ENCODE peak calls at places on chromosomes 12 and 14, in seven cellular contexts. V is HCT116, W is tibial artery, T is thoracic aorta, U is IMR-90, J is aorta, Y is left ventricle myocardium inferior. C is an unnamed sample. For H3K36me3, the result is how much of the 10 kb centered on the place peaks cover.

GRCh38 chr12:12646483-12647072 is 34.9 kb downstream of the CREBL2 start:
- DNase-seq in V (no peak), Y (no peak), U (no peak), T (no peak), J (no peak), W (no peak), C (no peak)

GRCh38 chr14:56659964-56660551 is 80.5 kb downstream of the TMEM260 start:
- DNase-seq in U (peak), Y (no peak), W (no peak), V (peak), T (no peak), J (no peak), C (no peak)

GRCh38 chr12:64456119-64456518 is 4.2 kb downstream of the TBK1 start:
- DNase-seq in J (no peak), T (no peak), V (no peak), W (no peak), Y (no peak), U (no peak), C (no peak)

GRCh38 chr12:64894827-64895475 is 70.5 kb downstream of the TBC1D30 start:
- DNase-seq in T (no peak), Y (no peak), J (no peak), W (no peak), V (no peak), U (peak), C (no peak)

GRCh38 chr12:77894548-77894947 is 63.9 kb downstream of the NAV3 start:
- DNase-seq in W (no peak), J (no peak), Y (no peak), U (no peak), T (no peak), V (no peak), C (no peak)

GRCh38 chr14:103058209-103059055 is 1.1 kb upstream of the CDC42BPB start:
- DNase-seq in V (no peak), T (no peak), J (no peak), W (peak), Y (no peak), U (peak), C (no peak)

GRCh38 chr12:4089147-4089606 is 184.4 kb upstream of the CCND2 start:
- DNase-seq in U (no peak), V (no peak), J (no peak), T (no peak), W (no peak), Y (no peak), C (no peak)

GRCh38 chr12:25557830-25558436 is 4.8 kb upstream of the LMNTD1 start:
- DNase-seq in T (no peak), U (peak), W (no peak), V (peak), Y (no peak), J (no peak), C (no peak)

GRCh38 chr12:57815177-57816000 is 3.1 kb downstream of the AVIL start:
- DNase-seq in Y (no peak), W (peak), J (no peak), V (no peak), T (no peak), U (no peak), C (no peak)

GRCh38 chr14:34650786-34651584 is 21.0 kb upstream of the SNX6 start:
- DNase-seq in V (peak), J (peak), Y (no peak), W (no peak), T (no peak), U (peak), C (no peak)

GRCh38 chr14:77212933-77213656 is 31.5 kb downstream of the TMEM63C start:
- DNase-seq in T (no peak), J (no peak), V (peak), W (no peak), Y (no peak), U (no peak), C (no peak)

GRCh38 chr14:100376751-100377171 is 53.6 kb downstream of the SLC25A47 start:
- DNase-seq in T (no peak), U (peak), Y (no peak), J (no peak), W (no peak), V (no peak), C (no peak)

GRCh38 chr12:115519359-115519758 is 758.1 kb downstream of the MED13L start:
- DNase-seq in T (no peak), V (no peak), Y (no peak), J (no peak), W (no peak), U (no peak), C (no peak)

GRCh38 chr14:35438910-35439713 is 34.6 kb upstream of the NFKBIA start:
- DNase-seq in W (no peak), J (no peak), T (no peak), U (no peak), V (peak), Y (no peak), C (no peak)

GRCh38 chr14:94143239-94143638 is 13.8 kb upstream of the IFI27L2 start:
- DNase-seq in T (no peak), V (peak), J (no peak), U (no peak), W (no peak), Y (no peak), C (no peak)

GRCh38 chr14:70649803-70650202 is 8.1 kb downstream of the TTC9 start:
- DNase-seq in Y (no peak), J (no peak), W (no peak), T (no peak), U (no peak), V (no peak), C (no peak)

GRCh38 chr14:54453252-54453651 is 12.1 kb upstream of the CNIH1 start:
- DNase-seq in U (no peak), V (no peak), T (no peak), Y (no peak), J (no peak), W (no peak), C (no peak)

GRCh38 chr12:131799195-131799594 is 29.0 kb upstream of the MMP17 start:
- DNase-seq in Y (no peak), J (no peak), W (no peak), T (no peak), V (no peak), U (no peak), C (no peak)

GRCh38 chr12:75364918-75365317 is 26.0 kb upstream of the GLIPR1L2 start:
- DNase-seq in U (peak), V (no peak), T (no peak), Y (no peak), W (no peak), J (no peak), C (no peak)

GRCh38 chr12:27521066-27521465 is 2.9 kb upstream of the PPFIBP1 start:
- DNase-seq in Y (peak), T (no peak), W (no peak), V (no peak), J (peak), U (peak), C (no peak)

GRCh38 chr12:109310247-109311125 is 1.4 kb upstream of the FOXN4 start:
- DNase-seq in T (no peak), U (no peak), J (no peak), Y (no peak), V (no peak), W (no peak), C (no peak)

GRCh38 chr12:20369164-20370000 is 1.0 kb downstream of the PDE3A start:
- DNase-seq in V (no peak), W (peak), Y (peak), T (peak), J (peak), U (peak), C (no peak)

GRCh38 chr12:124381454-124382207 is 86.7 kb downstream of the RFLNA start:
- DNase-seq in V (no peak), J (peak), Y (peak), W (peak), T (peak), U (peak), C (no peak)

GRCh38 chr12:104130760-104131159 is 7.2 kb downstream of the NFYB start:
- DNase-seq in J (no peak), V (no peak), W (no peak), T (no peak), Y (no peak), U (peak), C (no peak)

GRCh38 chr14:54599932-54600331 is 33.0 kb downstream of the SAMD4A start:
- DNase-seq in J (no peak), T (no peak), Y (no peak), W (no peak), U (peak), V (no peak), C (no peak)

GRCh38 chr12:108787539-108787938 is 56.2 kb upstream of the CORO1C start:
- DNase-seq in W (no peak), J (no peak), U (no peak), Y (no peak), T (no peak), V (no peak), C (no peak)

GRCh38 chr12:14868916-14869315 is 16.7 kb downstream of the MGP start:
- DNase-seq in U (peak), Y (no peak), W (no peak), J (no peak), T (no peak), V (no peak), C (no peak)

GRCh38 chr12:66803972-66804371 is 125.1 kb upstream of the GRIP1 start:
- DNase-seq in T (no peak), U (no peak), V (no peak), J (no peak), Y (no peak), W (no peak), C (no peak)

GRCh38 chr12:1966561-1967211 is 37.6 kb downstream of the DCP1B start:
- DNase-seq in J (no peak), V (no peak), W (no peak), T (no peak), U (no peak), Y (no peak), C (no peak)

GRCh38 chr12:14995583-14996425 is 23.0 kb downstream of the PDE6H start:
- DNase-seq in U (peak), Y (no peak), V (peak), J (no peak), T (no peak), W (no peak), C (no peak)

GRCh38 chr14:35213869-35214387 is 78.3 kb upstream of the PSMA6 start:
- DNase-seq in T (no peak), V (no peak), U (peak), J (no peak), W (no peak), Y (no peak), C (no peak)

GRCh38 chr14:39090548-39091111 is 12.4 kb downstream of the SEC23A start:
- DNase-seq in T (no peak), J (no peak), U (no peak), Y (no peak), V (no peak), W (no peak), C (no peak)
- H3K36me3 ChIP-seq in T (under half), J (under half), U (under half), Y (half or more), V (under half), W (half or more), C (under half)

GRCh38 chr12:94204647-94205247 is 56.4 kb downstream of the PLXNC1 start:
- DNase-seq in Y (no peak), V (no peak), U (no peak), T (no peak), J (no peak), W (no peak), C (no peak)

GRCh38 chr12:94202245-94203180 is 54.1 kb downstream of the PLXNC1 start:
- DNase-seq in V (no peak), Y (no peak), T (no peak), U (no peak), J (no peak), W (no peak), C (no peak)

GRCh38 chr12:94203796-94204195 is 55.4 kb downstream of the PLXNC1 start:
- DNase-seq in U (no peak), V (no peak), T (no peak), J (no peak), W (no peak), Y (no peak), C (no peak)

GRCh38 chr12:94200695-94201094 is 52.3 kb downstream of the PLXNC1 start:
- DNase-seq in J (no peak), Y (no peak), T (no peak), W (no peak), U (no peak), V (no peak), C (no peak)

DNA sequence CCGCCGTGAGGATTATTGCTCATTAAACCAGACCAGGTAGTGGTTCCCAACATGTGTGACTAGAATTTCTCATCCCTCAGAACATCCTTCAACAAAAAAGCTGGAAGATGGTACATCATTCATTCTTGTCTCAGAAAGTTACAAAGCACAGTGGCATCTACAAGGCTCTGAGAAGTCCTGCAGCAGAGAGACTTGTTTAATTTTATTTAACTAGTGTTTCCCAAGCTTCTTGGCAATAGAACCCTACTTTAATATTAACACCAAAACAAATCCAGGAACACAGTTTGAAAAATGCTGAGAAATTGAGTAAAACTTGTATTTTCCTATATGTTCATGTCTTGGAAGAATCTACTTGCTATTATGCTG is 54.8 kb downstream of the PLXNC1 start:
- DNase-seq in W (no peak), J (no peak), U (no peak), V (no peak), T (no peak), Y (no peak), C (no peak)
- H3K27ac ChIP-seq in W (no peak), J (no peak), U (no peak), V (no peak), T (no peak), Y (no peak), C (no peak)

DNA sequence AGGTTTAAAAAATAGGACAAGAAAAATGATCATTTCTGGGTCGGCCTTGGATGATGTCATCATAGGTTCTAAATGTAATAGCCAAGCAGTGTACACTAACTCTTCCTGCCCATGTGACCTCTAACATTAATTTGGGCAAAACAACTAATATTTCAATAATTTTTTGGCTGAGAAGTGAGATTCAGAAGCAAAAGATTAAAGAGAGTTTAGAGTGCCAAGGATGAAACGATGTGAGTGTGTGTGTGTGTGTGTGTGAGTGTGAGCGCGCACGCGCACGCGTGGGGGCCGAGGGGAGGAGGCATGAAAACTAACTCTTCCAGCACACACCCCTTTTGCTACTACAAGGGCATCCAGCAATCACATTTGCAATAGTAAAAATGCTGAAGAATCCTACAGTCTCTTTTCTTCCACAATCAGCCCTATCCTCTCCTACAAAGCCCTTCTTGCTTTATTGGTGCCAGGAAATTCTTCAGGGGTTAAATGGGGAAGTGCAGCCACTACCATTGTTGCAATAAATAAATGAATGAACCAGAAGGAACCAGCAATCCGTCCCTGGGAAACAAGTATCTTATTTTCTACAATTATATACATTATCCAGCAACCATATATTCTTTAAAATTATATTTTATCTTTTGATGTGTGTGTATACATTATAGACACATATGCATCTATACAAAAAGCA is 52.9 kb downstream of the PEBP1 start:
- DNase-seq in U (peak), T (no peak), J (peak), W (no peak), V (no peak), Y (peak), C (no peak)
- H3K4me3 ChIP-seq in U (peak), T (peak), J (peak), W (peak), V (no peak), Y (peak), C (no peak)

GRCh38 chr12:53065975-53066593 is 13.1 kb downstream of the SPRYD3 start:
- DNase-seq in J (peak), T (no peak), Y (peak), W (peak), U (peak), V (peak), C (peak)
- H3K36me3 ChIP-seq in J (under half), T (under half), Y (half or more), W (under half), U (under half), V (under half), C (under half)

GRCh38 chr12:123288751-123289346 is 17.2 kb upstream of the CDK2AP1 start:
- DNase-seq in J (no peak), U (no peak), W (no peak), V (no peak), Y (no peak), T (no peak), C (no peak)
- H3K27ac ChIP-seq in J (no peak), U (no peak), W (no peak), V (no peak), Y (no peak), T (no peak), C (no peak)